ENCODE peak calls at places on chromosomes 16 and 17, in seven cellular contexts. P, B, V, Z, Q, G and A are unnamed samples.

GRCh38 chr17:63838586-63839184 is 3.8 kb downstream of the SMARCD2 start:
- DNase-seq in P (peak), B (peak), V (peak), Z (no peak), Q (peak), G (no peak), A (peak)

GRCh38 chr17:80424878-80425765 is 10.2 kb downstream of the ENDOV start:
- DNase-seq in P (no peak), B (no peak), V (no peak), Z (no peak), Q (no peak), G (no peak), A (no peak)

GRCh38 chr17:50425682-50426471 is at the start of gene ACSF2:
- DNase-seq in P (peak), B (peak), V (peak), Z (peak), Q (no peak), G (no peak), A (no peak)

GRCh38 chr16:30570621-30571443 is 682 bp downstream of the ZNF688 start:
- DNase-seq in P (peak), B (peak), V (peak), Z (peak), Q (no peak), G (no peak), A (no peak)

GRCh38 chr17:32111141-32111771 is 31.0 kb upstream of the RHOT1 start:
- DNase-seq in P (peak), B (peak), V (no peak), Z (peak), Q (no peak), G (no peak), A (no peak)

GRCh38 chr17:30780343-30780742 is 44.1 kb downstream of the CRLF3 start:
- DNase-seq in P (no peak), B (no peak), V (no peak), Z (no peak), Q (no peak), G (peak), A (no peak)

GRCh38 chr16:90077757-90078593 is 844 bp upstream of the PRDM7 start:
- DNase-seq in P (peak), B (no peak), V (no peak), Z (peak), Q (peak), G (no peak), A (no peak)

GRCh38 chr16:88405325-88406060 is 22.7 kb downstream of the ZNF469 start:
- DNase-seq in P (peak), B (peak), V (no peak), Z (no peak), Q (no peak), G (no peak), A (no peak)

GRCh38 chr17:80389011-80389995 is 25.7 kb upstream of the ENDOV start:
- DNase-seq in P (no peak), B (no peak), V (no peak), Z (no peak), Q (peak), G (no peak), A (no peak)

GRCh38 chr16:61575617-61576016 is 460.6 kb downstream of the CDH8 start:
- DNase-seq in P (no peak), B (no peak), V (no peak), Z (no peak), Q (no peak), G (no peak), A (no peak)

DNA sequence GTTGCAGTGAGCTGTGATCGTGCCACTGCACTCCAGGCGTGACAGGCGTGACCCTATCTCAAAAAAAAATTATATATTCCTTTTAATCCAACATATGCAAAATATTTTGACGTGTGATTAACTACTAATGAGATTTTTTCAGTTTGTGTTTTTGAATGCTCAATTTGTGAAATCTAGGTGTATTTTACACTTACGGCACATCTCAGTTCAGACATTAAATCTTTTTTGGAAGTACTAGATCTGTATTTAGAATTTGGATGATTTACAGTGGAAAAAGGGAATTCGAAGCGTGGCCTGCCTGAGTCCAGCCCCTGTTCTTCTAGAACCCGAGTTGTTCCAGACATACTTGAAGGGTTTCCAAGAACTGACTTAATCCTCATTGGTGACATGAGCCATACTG is 26.9 kb downstream of the LLGL2 start:
- DNase-seq in P (no peak), B (no peak), V (no peak), Z (no peak), Q (no peak), G (no peak), A (no peak)
- TF ChIP-seq CTCF in P (no peak), B (no peak), V (no peak), Z (no peak), Q (no peak), G (no peak), A (no peak)

GRCh38 chr16:86503830-86504229 is 6.5 kb upstream of the FOXF1 start:
- DNase-seq in P (no peak), B (no peak), V (no peak), Z (no peak), Q (no peak), G (no peak), A (no peak)
- H3K4me3 ChIP-seq in P (no peak), B (no peak), V (no peak), Z (no peak), Q (no peak), G (no peak), A (no peak)

DNA sequence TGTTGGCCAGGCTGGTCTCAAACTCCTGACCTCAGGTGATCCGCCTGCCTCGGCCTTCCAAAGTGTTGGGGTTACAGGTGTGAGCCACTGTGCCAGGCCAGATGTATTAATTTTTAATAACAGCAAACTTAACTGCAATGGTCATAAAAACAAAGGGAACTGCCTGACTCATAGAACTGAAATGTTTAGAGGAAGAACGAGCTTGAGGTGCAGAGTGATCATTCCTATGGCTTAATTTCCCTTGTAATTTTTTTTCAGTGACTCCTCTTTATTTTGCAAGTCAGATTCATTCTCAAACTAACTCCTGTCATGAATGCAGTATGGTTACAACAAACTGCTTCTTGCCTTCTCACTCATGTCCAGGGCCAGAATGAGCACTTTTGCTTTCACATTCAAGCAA is 231.3 kb downstream of the HAPSTR1 start:
- DNase-seq in P (no peak), B (no peak), V (no peak), Z (no peak), Q (no peak), G (no peak), A (no peak)
- TF ChIP-seq CTCF in P (no peak), B (no peak), V (no peak), Z (no peak), Q (no peak), G (no peak), A (no peak)

DNA sequence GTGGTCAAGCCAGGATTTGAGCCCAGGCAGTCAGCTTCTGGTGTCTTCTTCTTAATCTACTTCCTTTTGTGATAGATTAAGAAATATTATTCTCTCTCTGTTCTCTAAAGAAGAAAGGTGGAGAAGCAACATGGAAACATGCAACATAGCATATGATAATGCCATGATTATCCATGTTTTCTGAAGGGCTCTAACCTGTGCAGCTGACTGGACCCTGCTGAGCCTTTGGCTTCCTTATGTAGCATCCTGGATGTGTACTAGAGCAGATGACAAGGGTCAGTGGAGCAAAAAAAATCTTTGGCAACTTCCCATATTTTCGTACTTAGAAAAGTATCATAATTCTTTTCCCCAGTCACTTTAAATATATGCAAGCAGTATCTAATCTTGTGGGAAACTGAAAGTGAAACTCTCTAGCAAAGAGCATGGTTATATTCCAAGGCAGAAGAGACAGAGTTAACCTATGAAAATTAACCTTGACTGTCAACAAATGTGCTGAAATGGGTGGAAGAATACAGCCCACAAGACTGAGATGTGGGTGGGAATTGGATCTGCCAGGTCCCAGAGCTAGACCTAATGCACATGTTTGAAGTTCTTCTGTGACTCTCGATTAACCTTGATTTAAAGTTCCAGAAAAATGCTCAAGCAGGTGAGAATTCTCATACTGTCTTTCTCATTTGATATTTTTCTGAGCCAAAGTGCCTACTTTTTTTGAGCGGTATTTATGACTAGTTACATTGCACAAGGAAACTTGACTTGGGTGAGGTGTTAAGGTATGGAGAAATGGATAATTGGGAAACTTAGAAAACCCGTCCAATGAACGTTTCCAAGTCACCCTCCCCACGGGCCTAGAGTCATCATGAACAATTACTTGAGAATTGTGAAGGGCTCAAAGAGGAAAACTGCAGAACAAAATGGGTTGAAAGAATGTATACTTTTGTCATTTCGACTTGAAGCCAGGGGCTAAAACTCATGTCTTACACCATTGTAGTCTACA is 248.6 kb downstream of the FTO start:
- DNase-seq in P (peak), B (no peak), V (no peak), Z (no peak), Q (no peak), G (no peak), A (no peak)
- H3K4me3 ChIP-seq in P (no peak), B (no peak), V (no peak), Z (no peak), Q (no peak), G (no peak), A (no peak)

GRCh38 chr17:77197115-77197514 is 56.3 kb downstream of the SEC14L1 start:
- DNase-seq in P (no peak), B (no peak), V (no peak), Z (no peak), Q (no peak), G (no peak), A (no peak)
- TF ChIP-seq CTCF in P (no peak), B (no peak), V (no peak), Z (no peak), Q (no peak), G (no peak), A (no peak)

GRCh38 chr17:76843703-76844484 is 24.3 kb upstream of the MGAT5B start:
- DNase-seq in P (no peak), B (no peak), V (no peak), Z (no peak), Q (no peak), G (no peak), A (no peak)

GRCh38 chr17:76847031-76847430 is 21.2 kb upstream of the MGAT5B start:
- DNase-seq in P (no peak), B (no peak), V (no peak), Z (no peak), Q (no peak), G (no peak), A (no peak)

GRCh38 chr17:76845524-76845923 is 22.7 kb upstream of the MGAT5B start:
- DNase-seq in P (peak), B (no peak), V (no peak), Z (no peak), Q (no peak), G (no peak), A (no peak)

GRCh38 chr17:76844485-76844829 is 23.7 kb upstream of the MGAT5B start:
- DNase-seq in P (no peak), B (no peak), V (no peak), Z (no peak), Q (no peak), G (no peak), A (no peak)

GRCh38 chr17:76844846-76845245 is 23.4 kb upstream of the MGAT5B start:
- DNase-seq in P (peak), B (no peak), V (no peak), Z (no peak), Q (no peak), G (no peak), A (no peak)
- H3K4me3 ChIP-seq in P (no peak), B (no peak), V (no peak), Z (no peak), Q (no peak), G (no peak), A (no peak)

GRCh38 chr17:38456031-38456815 is 28.0 kb downstream of the ARHGAP23 start:
- DNase-seq in P (no peak), B (no peak), V (no peak), Z (no peak), Q (no peak), G (no peak), A (no peak)
- TF ChIP-seq CTCF in P (peak), B (peak), V (peak), Z (peak), Q (peak), G (no peak), A (no peak)